ENCODE peak calls at places on chromosomes 16 and 17, in five cellular contexts. F is GM12878, S is lower leg skin, D is ovary, A is transverse colon. N is an unnamed sample.

GRCh38 chr16:4506450-4506849 is 30.3 kb downstream of the HMOX2 start:
- DNase-seq in F (peak), S (no peak), D (peak), A (peak), N (no peak)

GRCh38 chr16:30335598-30336474 is 19.3 kb downstream of the CD2BP2 start:
- DNase-seq in F (peak), S (no peak), D (peak), A (peak), N (no peak)

GRCh38 chr17:9529033-9529748 is 46.4 kb downstream of the STX8 start:
- DNase-seq in F (no peak), S (no peak), D (no peak), A (no peak), N (no peak)

GRCh38 chr17:65099941-65100315 is 37.2 kb upstream of the RGS9 start:
- DNase-seq in F (peak), S (peak), D (no peak), A (peak), N (peak)

GRCh38 chr17:72977768-72978417 is 114.6 kb downstream of the SLC39A11 start:
- DNase-seq in F (no peak), S (no peak), D (no peak), A (no peak), N (no peak)

GRCh38 chr17:71412803-71413202 is 708.0 kb upstream of the SOX9 start:
- DNase-seq in F (no peak), S (no peak), D (no peak), A (no peak), N (no peak)

GRCh38 chr16:28823291-28823718 is 506 bp downstream of the ATXN2L start:
- DNase-seq in F (no peak), S (peak), D (no peak), A (no peak), N (no peak)

GRCh38 chr16:21264226-21265036 is 13.7 kb downstream of the CRYM start:
- DNase-seq in F (no peak), S (no peak), D (no peak), A (peak), N (no peak)

GRCh38 chr17:70184770-70185169 is 15.4 kb downstream of the KCNJ2 start:
- DNase-seq in F (no peak), S (no peak), D (no peak), A (no peak), N (no peak)

GRCh38 chr16:83365166-83365565 is 442.6 kb upstream of the HSBP1 start:
- DNase-seq in F (no peak), S (no peak), D (no peak), A (no peak), N (no peak)

GRCh38 chr17:73533127-73533526 is 111.1 kb downstream of the SDK2 start:
- DNase-seq in F (no peak), S (no peak), D (no peak), A (no peak), N (no peak)

GRCh38 chr17:82836823-82837357 is 2.9 kb downstream of the ZNF750 start:
- DNase-seq in F (no peak), S (no peak), D (no peak), A (no peak), N (no peak)

GRCh38 chr17:61400058-61400785 is 579 bp downstream of the TBX2 start:
- DNase-seq in F (no peak), S (no peak), D (no peak), A (no peak), N (no peak)
- TF ChIP-seq POLR2A in F (no peak), S (no peak), D (no peak), A (no peak), N (no peak)

GRCh38 chr17:7435676-7436555 is 681 bp downstream of the TMEM102 start:
- DNase-seq in F (no peak), S (peak), D (no peak), A (peak), N (no peak)

GRCh38 chr17:7438656-7439460 is 454 bp upstream of the FGF11 start:
- DNase-seq in F (no peak), S (no peak), D (no peak), A (no peak), N (no peak)

GRCh38 chr17:7437369-7437863 is 1.9 kb upstream of the FGF11 start:
- DNase-seq in F (no peak), S (no peak), D (no peak), A (no peak), N (no peak)

GRCh38 chr17:7438050-7438614 is 1.2 kb upstream of the FGF11 start:
- DNase-seq in F (no peak), S (no peak), D (no peak), A (peak), N (no peak)

DNA sequence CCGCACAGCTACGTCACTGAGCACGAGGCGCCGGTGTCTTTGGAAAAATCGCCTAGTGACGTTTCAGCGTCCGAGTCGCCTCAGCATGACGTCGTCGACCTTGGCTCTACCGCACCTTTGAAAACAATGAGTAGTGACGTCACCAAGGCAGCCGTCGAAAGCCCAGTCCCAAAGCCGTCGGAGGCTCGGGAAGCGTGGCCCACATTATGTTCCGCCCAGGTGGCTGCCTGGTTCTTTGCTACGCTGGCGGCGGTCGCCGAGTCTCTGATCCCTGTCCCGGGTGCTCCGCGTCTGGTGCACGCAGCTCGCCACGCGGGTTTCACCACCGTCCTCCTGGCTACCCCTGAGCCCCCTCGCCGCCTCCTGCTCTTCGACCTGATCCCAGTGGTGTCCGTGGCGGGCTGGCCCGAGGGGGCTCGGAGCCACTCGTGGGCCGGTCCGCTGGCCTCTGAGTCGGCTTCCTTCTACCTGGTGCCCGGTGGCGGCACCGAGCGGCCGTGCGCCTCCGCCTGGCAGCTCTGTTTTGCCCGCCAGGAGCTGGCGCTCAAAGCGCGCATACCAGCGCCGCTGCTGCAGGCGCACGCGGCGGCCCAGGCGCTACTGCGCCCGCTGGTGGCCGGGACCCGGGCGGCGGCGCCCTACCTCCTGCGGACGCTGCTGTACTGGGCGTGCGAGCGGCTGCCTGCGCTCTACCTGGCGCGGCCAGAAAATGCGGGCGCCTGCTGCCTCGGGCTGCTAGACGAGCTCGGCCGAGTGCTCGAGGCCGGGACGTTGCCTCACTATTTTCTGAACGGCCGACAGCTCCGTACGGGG is 1.5 kb downstream of the TMEM102 start:
- DNase-seq in F (no peak), S (peak), D (peak), A (peak), N (no peak)
- TF ChIP-seq POLR2A in F (no peak), S (no peak), D (no peak), A (peak), N (no peak)

GRCh38 chr16:57689772-57690558 is 4.6 kb upstream of the DRC7 start:
- DNase-seq in F (peak), S (peak), D (no peak), A (no peak), N (no peak)
- TF ChIP-seq POLR2A in F (peak), S (no peak), D (no peak), A (no peak), N (no peak)

DNA sequence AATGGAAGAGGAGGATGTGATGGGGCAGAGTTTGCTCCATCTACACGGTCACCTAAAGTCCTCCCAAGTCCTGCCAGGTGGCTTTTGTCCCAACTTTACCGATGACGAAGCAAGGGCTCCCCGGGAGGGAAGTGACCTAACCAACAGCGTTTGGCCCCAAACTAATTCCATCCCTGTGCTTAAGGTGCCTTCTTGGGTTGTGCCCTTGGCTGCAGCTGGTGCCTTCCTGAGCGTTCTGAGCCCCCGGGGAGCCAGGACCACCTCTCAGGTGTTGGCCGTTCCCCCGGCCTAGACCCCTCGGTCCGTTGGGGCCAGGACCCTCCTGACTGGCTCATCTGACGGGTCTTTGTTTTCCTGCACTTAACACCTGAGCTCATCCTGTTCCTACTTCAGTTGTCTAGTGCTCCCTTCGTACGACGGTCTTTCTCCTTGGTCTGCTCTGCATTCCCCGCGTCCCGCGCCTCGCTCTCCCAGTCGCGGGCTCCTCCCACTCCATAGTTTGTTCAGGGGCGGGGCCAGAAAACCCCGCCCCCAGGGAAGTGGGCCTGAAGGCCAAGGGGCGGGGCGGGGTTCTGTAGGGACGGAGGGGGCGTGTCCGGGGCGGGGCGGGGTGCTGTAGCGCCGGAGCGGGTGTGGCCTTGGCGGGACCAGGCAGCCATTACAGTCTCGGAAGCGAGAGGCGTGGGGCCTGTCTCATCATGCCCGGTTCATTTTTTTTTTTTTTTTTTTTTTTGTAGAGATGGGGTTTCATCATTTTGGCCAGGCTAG is 822 bp upstream of the ZSCAN10 start:
- DNase-seq in F (no peak), S (peak), D (peak), A (peak), N (peak)
- TF ChIP-seq POLR2A in F (peak), S (no peak), D (no peak), A (no peak), N (no peak)

DNA sequence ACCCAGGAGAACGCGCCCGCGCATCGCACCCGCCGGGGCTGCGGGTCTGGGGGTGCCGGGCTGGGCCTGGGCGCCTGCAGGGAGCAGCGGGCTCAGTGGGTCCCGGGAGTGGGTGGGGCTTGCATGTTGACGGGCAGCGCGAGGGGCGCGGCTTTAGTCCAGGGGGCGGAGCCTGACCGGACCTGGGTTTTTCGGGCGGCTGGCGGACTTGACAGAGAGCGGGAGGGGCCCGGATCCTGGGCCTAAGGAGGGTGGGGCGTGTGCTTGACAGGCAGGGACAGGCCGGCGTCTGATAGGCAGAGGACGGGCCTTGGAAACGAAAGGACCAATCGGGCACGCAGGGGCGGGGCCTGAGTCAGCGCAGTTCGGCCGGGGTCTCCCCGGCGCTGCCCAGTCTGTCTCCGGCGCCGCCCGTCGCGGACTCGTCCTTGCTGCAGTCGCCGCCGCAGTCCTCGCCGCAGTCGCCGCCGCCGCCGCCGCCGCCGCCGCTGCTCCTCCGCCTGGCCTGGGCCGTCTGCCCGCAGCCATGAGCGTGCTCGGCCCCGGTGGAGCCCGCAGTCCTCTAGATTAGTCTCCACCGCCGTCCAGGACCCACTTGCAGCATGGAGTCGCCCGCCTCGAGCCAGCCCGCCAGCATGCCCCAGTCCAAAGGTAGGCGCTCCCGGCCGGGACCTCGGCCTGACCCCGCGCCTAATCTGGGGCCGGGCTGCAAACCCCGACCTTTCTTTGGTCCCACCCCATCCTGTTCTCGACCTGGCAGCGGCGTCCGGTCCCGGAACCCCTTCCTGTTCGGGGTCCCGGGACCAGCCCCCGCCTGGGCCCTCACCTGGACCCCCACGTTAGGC is at the start of gene MAP2K3:
- DNase-seq in F (peak), S (peak), D (peak), A (peak), N (peak)
- TF ChIP-seq POLR2A in F (peak), S (peak), D (peak), A (peak), N (peak)

GRCh38 chr17:49829026-49829425 is 18.8 kb downstream of the TAC4 start:
- DNase-seq in F (no peak), S (no peak), D (no peak), A (no peak), N (no peak)
- TF ChIP-seq POLR2A in F (no peak), S (no peak), D (no peak), A (no peak), N (no peak)

GRCh38 chr17:40499551-40500189 is 1.8 kb downstream of the TNS4 start:
- DNase-seq in F (no peak), S (peak), D (peak), A (peak), N (peak)
- TF ChIP-seq POLR2A in F (no peak), S (no peak), D (no peak), A (peak), N (no peak)

GRCh38 chr16:89564476-89565255 is 4.2 kb downstream of the RPL13 start:
- DNase-seq in F (no peak), S (no peak), D (peak), A (peak), N (no peak)
- TF ChIP-seq POLR2A in F (peak), S (no peak), D (no peak), A (no peak), N (no peak)

GRCh38 chr16:89096042-89096717 is 2.5 kb downstream of the ACSF3 start:
- DNase-seq in F (no peak), S (no peak), D (no peak), A (no peak), N (no peak)

GRCh38 chr16:89094252-89094901 is 725 bp downstream of the ACSF3 start:
- DNase-seq in F (no peak), S (no peak), D (no peak), A (peak), N (no peak)

GRCh38 chr16:89095401-89095974 is 1.8 kb downstream of the ACSF3 start:
- DNase-seq in F (no peak), S (no peak), D (no peak), A (no peak), N (no peak)

GRCh38 chr16:89092013-89092412 is 1.6 kb upstream of the ACSF3 start:
- DNase-seq in F (no peak), S (no peak), D (no peak), A (no peak), N (no peak)

DNA sequence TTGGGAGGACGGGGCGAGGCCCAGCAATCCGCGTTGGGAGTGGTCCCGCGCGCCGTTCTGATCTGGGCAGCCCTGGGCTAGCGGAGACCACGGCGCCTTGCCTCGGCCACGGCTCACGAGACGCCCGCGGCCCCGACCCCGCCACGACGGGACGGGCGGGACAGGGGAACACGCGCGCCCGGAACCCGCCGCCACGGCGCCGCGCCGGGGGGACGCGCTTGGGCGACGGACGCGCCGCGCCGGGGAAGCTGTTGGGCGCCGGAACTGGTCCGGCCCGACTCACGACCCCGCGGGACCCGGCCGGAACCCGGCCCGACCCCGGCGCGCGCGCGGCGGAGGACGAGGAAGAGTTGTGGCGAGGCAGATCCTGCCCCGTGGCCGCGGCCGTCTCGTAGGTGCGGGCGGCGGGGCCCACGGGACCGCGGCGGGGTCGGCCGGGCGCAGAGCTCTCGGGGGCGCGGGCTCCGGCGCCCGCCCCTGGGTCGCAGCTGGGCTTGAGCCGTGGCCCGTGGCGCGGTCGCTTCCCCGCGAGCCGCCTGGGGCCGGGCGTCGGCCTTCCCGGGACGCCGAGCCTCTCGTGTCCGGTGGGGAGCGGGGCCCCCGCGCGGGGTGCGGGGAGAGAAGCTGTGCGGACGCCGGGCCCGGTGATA is at the start of gene ACSF3:
- DNase-seq in F (no peak), S (peak), D (peak), A (peak), N (no peak)
- TF ChIP-seq POLR2A in F (peak), S (no peak), D (no peak), A (no peak), N (peak)

N was measured in suprapubic skin.